ENCODE peak calls at places on chromosomes 16 and 17, in nine cellular contexts. D is NCI-H1092; J is H54; V is endothelial cell; N is SK-MEL-5; H is stromal cell of bone marrow; L is T-helper 22 cell; T is CD8-positive, alpha-beta memory T cell; X is activated T-cell treated with anti-CD3 and anti-CD28 coated beads, Interleukin-2, amount 50 U/mL, for 1 hour. C is an unnamed sample.

GRCh38 chr17:6648181-6648580 is 3.2 kb downstream of the MED31 start:
- DNase-seq in D (no peak), J (no peak), V (no peak), N (peak), H (no peak), L (no peak), T (no peak), X (no peak), C (peak)

GRCh38 chr17:16443390-16444257 is 28.3 kb downstream of the TRPV2 start:
- DNase-seq in D (no peak), J (no peak), V (no peak), N (no peak), H (no peak), L (no peak), T (no peak), X (no peak), C (no peak)

GRCh38 chr16:68385371-68385770 is 62.9 kb downstream of the SMPD3 start:
- DNase-seq in D (no peak), J (no peak), V (no peak), N (no peak), H (no peak), L (no peak), T (no peak), X (no peak), C (no peak)

GRCh38 chr16:24508614-24509013 is 30.8 kb upstream of the RBBP6 start:
- DNase-seq in D (no peak), J (peak), V (no peak), N (no peak), H (peak), L (no peak), T (no peak), X (no peak), C (peak)

GRCh38 chr17:66964930-66965800 is 658 bp downstream of the CACNG4 start:
- DNase-seq in D (peak), J (peak), V (peak), N (no peak), H (no peak), L (no peak), T (no peak), X (no peak), C (no peak)

GRCh38 chr16:89759742-89760366 is 38.5 kb downstream of the ZNF276 start:
- DNase-seq in D (no peak), J (no peak), V (no peak), N (no peak), H (no peak), L (peak), T (no peak), X (no peak), C (no peak)

GRCh38 chr16:81478876-81479496 is 34.4 kb downstream of the CMIP start:
- DNase-seq in D (no peak), J (no peak), V (peak), N (no peak), H (no peak), L (no peak), T (no peak), X (no peak), C (no peak)

GRCh38 chr16:68028996-68029395 is 5.9 kb downstream of the DUS2 start:
- DNase-seq in D (no peak), J (no peak), V (no peak), N (no peak), H (no peak), L (no peak), T (no peak), X (no peak), C (no peak)

GRCh38 chr17:29007456-29008455 is 1.9 kb upstream of the SEZ6 start:
- DNase-seq in D (no peak), J (peak), V (no peak), N (no peak), H (peak), L (no peak), T (no peak), X (no peak), C (peak)

GRCh38 chr16:12771341-12771798 is 32.3 kb downstream of the CPPED1 start:
- DNase-seq in D (no peak), J (no peak), V (no peak), N (peak), H (no peak), L (no peak), T (no peak), X (no peak), C (no peak)

GRCh38 chr16:17082126-17082882 is 388.5 kb downstream of the XYLT1 start:
- DNase-seq in D (no peak), J (no peak), V (no peak), N (no peak), H (no peak), L (no peak), T (no peak), X (no peak), C (no peak)

GRCh38 chr17:8117980-8118768 is at the start of gene ALOXE3:
- DNase-seq in D (no peak), J (no peak), V (no peak), N (no peak), H (no peak), L (no peak), T (no peak), X (peak), C (peak)

GRCh38 chr16:71830359-71830758 is 15.4 kb upstream of the ATXN1L start:
- DNase-seq in D (no peak), J (no peak), V (no peak), N (no peak), H (no peak), L (no peak), T (no peak), X (no peak), C (no peak)

GRCh38 chr17:30380106-30380420 is 1.3 kb downstream of the CPD start:
- DNase-seq in D (no peak), J (no peak), V (no peak), N (no peak), H (no peak), L (no peak), T (no peak), X (no peak), C (no peak)

GRCh38 chr17:31391496-31391949 is at the start of gene RAB11FIP4:
- DNase-seq in D (no peak), J (no peak), V (peak), N (peak), H (no peak), L (no peak), T (no peak), X (peak), C (no peak)

GRCh38 chr16:17431012-17431411 is 39.7 kb downstream of the XYLT1 start:
- DNase-seq in D (no peak), J (no peak), V (no peak), N (no peak), H (no peak), L (no peak), T (no peak), X (no peak), C (no peak)

GRCh38 chr17:68613739-68614298 is 12.7 kb upstream of the FAM20A start:
- DNase-seq in D (peak), J (no peak), V (peak), N (peak), H (no peak), L (no peak), T (no peak), X (no peak), C (no peak)

GRCh38 chr16:30104492-30104891 is 8.5 kb upstream of the YPEL3 start:
- DNase-seq in D (no peak), J (no peak), V (no peak), N (no peak), H (no peak), L (no peak), T (no peak), X (no peak), C (no peak)

GRCh38 chr17:17812211-17813054 is 24.4 kb downstream of the SREBF1 start:
- DNase-seq in D (peak), J (peak), V (peak), N (peak), H (no peak), L (peak), T (peak), X (peak), C (no peak)

GRCh38 chr16:7805997-7806396 is 473.4 kb downstream of the RBFOX1 start:
- DNase-seq in D (no peak), J (no peak), V (no peak), N (no peak), H (no peak), L (no peak), T (no peak), X (no peak), C (no peak)

GRCh38 chr17:44909681-44910144 is 5.6 kb downstream of the GFAP start:
- DNase-seq in D (no peak), J (peak), V (no peak), N (no peak), H (peak), L (no peak), T (no peak), X (no peak), C (peak)

GRCh38 chr16:48123104-48123788 is 32.5 kb downstream of the ABCC12 start:
- DNase-seq in D (no peak), J (peak), V (no peak), N (no peak), H (peak), L (no peak), T (no peak), X (no peak), C (peak)

GRCh38 chr17:79006794-79007503 is 2.6 kb downstream of the CANT1 start:
- DNase-seq in D (no peak), J (no peak), V (no peak), N (no peak), H (no peak), L (no peak), T (no peak), X (no peak), C (no peak)

GRCh38 chr16:20818929-20819585 is 12.7 kb downstream of the REXO5 start:
- DNase-seq in D (no peak), J (no peak), V (no peak), N (no peak), H (no peak), L (no peak), T (no peak), X (no peak), C (no peak)

GRCh38 chr16:82456683-82457082 is 170.1 kb upstream of the CDH13 start:
- DNase-seq in D (peak), J (peak), V (peak), N (peak), H (peak), L (no peak), T (peak), X (no peak), C (peak)

GRCh38 chr16:11190585-11191565 is 65.1 kb downstream of the SOCS1 start:
- DNase-seq in D (no peak), J (no peak), V (no peak), N (no peak), H (peak), L (no peak), T (no peak), X (no peak), C (no peak)

GRCh38 chr17:1829189-1829578 is 518 bp downstream of the SMYD4 start:
- DNase-seq in D (no peak), J (peak), V (no peak), N (peak), H (no peak), L (no peak), T (no peak), X (no peak), C (no peak)

GRCh38 chr17:16652847-16653366 is 743 bp downstream of the ZNF624 start:
- DNase-seq in D (no peak), J (no peak), V (no peak), N (no peak), H (no peak), L (no peak), T (no peak), X (no peak), C (no peak)

GRCh38 chr17:19336938-19337711 is 25.4 kb downstream of the B9D1 start:
- DNase-seq in D (no peak), J (no peak), V (no peak), N (peak), H (no peak), L (no peak), T (no peak), X (no peak), C (no peak)

GRCh38 chr17:71511266-71511995 is 609.4 kb upstream of the SOX9 start:
- DNase-seq in D (peak), J (no peak), V (no peak), N (no peak), H (no peak), L (no peak), T (no peak), X (no peak), C (no peak)

GRCh38 chr16:63527404-63527803 is 1491.2 kb upstream of the CDH8 start:
- DNase-seq in D (no peak), J (no peak), V (no peak), N (no peak), H (no peak), L (no peak), T (no peak), X (no peak), C (no peak)

GRCh38 chr17:2406903-2407790 is 6.3 kb upstream of the MNT start:
- DNase-seq in D (no peak), J (peak), V (no peak), N (no peak), H (peak), L (no peak), T (no peak), X (no peak), C (peak)

GRCh38 chr17:81652901-81653771 is 3.2 kb downstream of the PDE6G start:
- DNase-seq in D (no peak), J (no peak), V (no peak), N (no peak), H (no peak), L (no peak), T (no peak), X (no peak), C (no peak)

C was measured in RCC 7860.